ENCODE peak calls at places on chromosomes 3 and 15, in eight cellular contexts. P, M, K, X, N, H, T and I are unnamed samples.
A peak's percentile ranks its signal among the peaks of the same experiment; 100 is the strongest.

GRCh38 chr15:73930371-73930770 is 4.1 kb downstream of the LOXL1 start:
- DNase-seq in P (no peak), M (no peak), K (peak; percentile 14), X (no peak), N (no peak), H (no peak), T (no peak), I (no peak)

GRCh38 chr3:157074490-157074889 is 85.5 kb downstream of the CCNL1 start:
- DNase-seq in P (no peak), M (no peak), K (no peak), X (no peak), N (no peak), H (no peak), T (no peak), I (no peak)

GRCh38 chr15:65424683-65425082 is 1.9 kb upstream of the IGDCC4 start:
- DNase-seq in P (peak; percentile 43), M (no peak), K (no peak), X (no peak), N (no peak), H (no peak), T (no peak), I (peak; percentile 29)

GRCh38 chr3:76724706-76725105 is 315.2 kb upstream of the ROBO2 start:
- DNase-seq in P (no peak), M (no peak), K (no peak), X (no peak), N (peak; percentile 16), H (no peak), T (no peak), I (no peak)

GRCh38 chr3:119240101-119240581 is 537 bp downstream of the B4GALT4 start:
- DNase-seq in P (no peak), M (no peak), K (no peak), X (peak; percentile 64), N (peak; percentile 25), H (no peak), T (peak; percentile 12), I (no peak)

GRCh38 chr3:120160050-120160449 is 65.8 kb upstream of the GSK3B start:
- DNase-seq in P (no peak), M (no peak), K (no peak), X (peak; percentile 95), N (no peak), H (no peak), T (no peak), I (peak; percentile 79)

GRCh38 chr15:83516935-83517334 is 69.8 kb downstream of the SH3GL3 start:
- DNase-seq in P (no peak), M (no peak), K (no peak), X (no peak), N (no peak), H (no peak), T (no peak), I (no peak)

GRCh38 chr3:177607596-177607995 is 410.3 kb upstream of the TBL1XR1 start:
- DNase-seq in P (no peak), M (no peak), K (no peak), X (no peak), N (no peak), H (no peak), T (no peak), I (no peak)

GRCh38 chr3:178159691-178160090 is 376.5 kb upstream of the KCNMB2 start:
- DNase-seq in P (no peak), M (no peak), K (no peak), X (peak; percentile 76), N (no peak), H (no peak), T (no peak), I (no peak)

GRCh38 chr3:15315003-15315402 is 17.4 kb downstream of the SH3BP5 start:
- DNase-seq in P (no peak), M (no peak), K (no peak), X (no peak), N (no peak), H (no peak), T (no peak), I (no peak)

GRCh38 chr15:92200891-92201290 is 192.8 kb upstream of the ST8SIA2 start:
- DNase-seq in P (no peak), M (no peak), K (no peak), X (no peak), N (no peak), H (no peak), T (no peak), I (no peak)

GRCh38 chr3:158769519-158770253 is 32.2 kb upstream of the MFSD1 start:
- DNase-seq in P (no peak), M (no peak), K (no peak), X (no peak), N (no peak), H (no peak), T (no peak), I (no peak)

GRCh38 chr15:81195339-81195864 is 1.3 kb upstream of the IL16 start:
- DNase-seq in P (no peak), M (no peak), K (no peak), X (no peak), N (no peak), H (no peak), T (no peak), I (no peak)

GRCh38 chr15:73838795-73839565 is 34.4 kb upstream of the TBC1D21 start:
- DNase-seq in P (no peak), M (peak; percentile 40), K (peak; percentile 46), X (no peak), N (no peak), H (no peak), T (peak; percentile 51), I (no peak)

GRCh38 chr15:68208641-68209240 is 3.6 kb upstream of the CALML4 start:
- DNase-seq in P (peak; percentile 79), M (no peak), K (no peak), X (no peak), N (no peak), H (no peak), T (no peak), I (peak; percentile 65)

GRCh38 chr3:147002721-147003120 is 397.6 kb upstream of the PLSCR5 start:
- DNase-seq in P (no peak), M (no peak), K (no peak), X (no peak), N (no peak), H (no peak), T (no peak), I (no peak)

GRCh38 chr3:10351013-10351735 is 30.3 kb upstream of the SEC13 start:
- DNase-seq in P (no peak), M (no peak), K (no peak), X (peak; percentile 56), N (peak; percentile 48), H (no peak), T (no peak), I (no peak)

GRCh38 chr3:20930034-20930433 is 744.0 kb upstream of the SGO1 start:
- DNase-seq in P (no peak), M (no peak), K (no peak), X (peak; percentile 65), N (peak; percentile 5), H (no peak), T (no peak), I (no peak)

GRCh38 chr3:110495201-110495927 is 576.3 kb upstream of the NECTIN3 start:
- DNase-seq in P (no peak), M (no peak), K (no peak), X (peak; percentile 27), N (no peak), H (no peak), T (no peak), I (no peak)